ENCODE peak calls at places on chromosomes 6 and 20, in five cellular contexts. R, Y, F, E and D are unnamed samples.

GRCh38 chr6:7468382-7469081 is 72.9 kb upstream of the DSP start:
- DNase-seq in R (no peak), Y (peak), F (peak), E (no peak), D (peak)

GRCh38 chr6:166595061-166595780 is 8.7 kb upstream of the RAMACL start:
- DNase-seq in R (no peak), Y (no peak), F (no peak), E (no peak), D (no peak)

GRCh38 chr6:3849681-3850450 is 693 bp downstream of the FAM50B start:
- DNase-seq in R (no peak), Y (no peak), F (no peak), E (no peak), D (no peak)

GRCh38 chr6:35425284-35425683 is 26.9 kb upstream of the FANCE start:
- DNase-seq in R (no peak), Y (no peak), F (no peak), E (no peak), D (no peak)

GRCh38 chr6:4466769-4467480 is 309.3 kb upstream of the CDYL start:
- DNase-seq in R (no peak), Y (no peak), F (no peak), E (no peak), D (no peak)

GRCh38 chr6:3351105-3351676 is 92.4 kb downstream of the PSMG4 start:
- DNase-seq in R (no peak), Y (no peak), F (no peak), E (no peak), D (no peak)

GRCh38 chr6:138572200-138572875 is 73.0 kb upstream of the NHSL1 start:
- DNase-seq in R (peak), Y (no peak), F (no peak), E (no peak), D (no peak)

GRCh38 chr6:85192596-85192995 is 257.3 kb upstream of the NT5E start:
- DNase-seq in R (no peak), Y (no peak), F (no peak), E (no peak), D (no peak)

GRCh38 chr6:156889469-156889868 is 112.3 kb downstream of the ARID1B start:
- DNase-seq in R (no peak), Y (no peak), F (no peak), E (no peak), D (no peak)

GRCh38 chr6:153047386-153047785 is 44.9 kb upstream of the MTRF1L start:
- DNase-seq in R (no peak), Y (no peak), F (no peak), E (no peak), D (no peak)

GRCh38 chr6:117495873-117496272 is 13.4 kb downstream of the DCBLD1 start:
- DNase-seq in R (no peak), Y (no peak), F (no peak), E (no peak), D (no peak)

GRCh38 chr6:164258421-164258820 is 843.9 kb downstream of the QKI start:
- DNase-seq in R (no peak), Y (no peak), F (no peak), E (no peak), D (no peak)

GRCh38 chr20:34268851-34269668 is 27.8 kb downstream of the ASIP start:
- DNase-seq in R (no peak), Y (no peak), F (no peak), E (no peak), D (no peak)

GRCh38 chr20:38460040-38460623 is 12.5 kb upstream of the RALGAPB start:
- DNase-seq in R (peak), Y (peak), F (peak), E (no peak), D (peak)

GRCh38 chr6:39937686-39938333 is 3.5 kb upstream of the MOCS1 start:
- DNase-seq in R (no peak), Y (no peak), F (no peak), E (no peak), D (no peak)

GRCh38 chr20:19271879-19272651 is 59.6 kb downstream of the SLC24A3 start:
- DNase-seq in R (no peak), Y (no peak), F (no peak), E (no peak), D (no peak)

GRCh38 chr6:20608371-20608770 is 74.1 kb downstream of the CDKAL1 start:
- DNase-seq in R (no peak), Y (no peak), F (no peak), E (no peak), D (no peak)

DNA sequence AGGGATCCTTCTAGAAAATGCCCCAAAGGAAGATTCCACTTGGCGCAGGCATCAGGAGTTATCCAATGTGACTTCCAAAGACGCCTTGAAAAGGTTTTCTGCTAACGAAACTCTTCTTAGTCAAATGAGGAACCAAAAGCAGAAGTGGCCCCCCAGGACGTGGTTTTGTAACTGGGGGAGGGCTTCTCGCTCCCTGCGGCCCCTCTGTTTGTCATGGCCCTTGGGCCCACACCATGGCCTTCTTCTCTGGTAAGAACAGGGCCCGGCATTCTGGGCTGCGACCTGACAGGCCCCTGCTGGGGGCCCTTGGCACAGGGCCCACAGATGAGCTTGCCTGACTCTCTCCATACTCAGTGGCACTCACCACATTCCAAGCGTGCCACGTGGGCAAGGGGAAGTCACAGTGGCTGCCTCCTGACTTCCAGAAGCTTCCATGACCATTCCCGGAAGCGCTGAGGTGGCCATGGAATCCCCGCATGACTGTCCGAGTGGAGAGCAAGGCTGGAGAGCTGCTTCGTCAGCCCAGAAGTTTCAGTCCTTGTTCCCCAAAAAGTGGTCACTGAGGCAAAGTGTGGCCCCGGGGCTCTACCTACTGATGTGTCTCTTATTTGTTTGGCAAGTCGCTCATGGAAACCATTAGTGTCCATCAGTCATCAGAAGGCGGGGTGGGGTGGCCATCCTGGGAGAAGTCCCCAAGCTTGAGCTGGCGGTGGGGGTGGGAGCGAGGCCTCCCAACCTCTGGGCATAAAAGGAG is 881 bp upstream of the CTSZ start:
- DNase-seq in R (no peak), Y (no peak), F (no peak), E (peak), D (no peak)
- TF ChIP-seq RFX5 in R (no peak), Y (no peak), F (no peak), E (no peak), D (no peak)

GRCh38 chr6:49966823-49967222 is 2.6 kb downstream of the DEFB113 start:
- DNase-seq in R (no peak), Y (no peak), F (no peak), E (no peak), D (no peak)

GRCh38 chr6:49966334-49966733 is 2.4 kb upstream of the DEFB114 start:
- DNase-seq in R (no peak), Y (no peak), F (no peak), E (no peak), D (no peak)

GRCh38 chr6:49964064-49964463 is at the start of gene DEFB114:
- DNase-seq in R (no peak), Y (no peak), F (no peak), E (no peak), D (no peak)

DNA sequence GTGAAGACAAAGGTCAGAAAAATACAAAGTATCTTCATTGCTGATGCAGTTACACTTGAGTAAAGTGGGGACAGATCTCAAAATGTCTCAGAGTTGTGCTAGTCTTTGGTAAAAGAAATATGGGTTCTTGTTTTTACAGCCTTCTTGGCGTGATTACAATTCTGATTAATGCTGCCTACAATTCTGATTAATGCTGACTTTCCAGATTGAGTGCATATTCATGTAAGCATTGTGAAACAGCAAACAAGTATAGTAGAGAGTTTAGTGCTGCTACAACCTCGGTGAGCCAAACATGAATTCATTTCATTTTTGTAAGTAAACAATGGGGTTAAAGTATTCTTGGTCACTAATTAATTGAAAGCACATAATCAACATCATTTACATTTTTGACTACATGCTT is at the start of gene DEFB113:
- DNase-seq in R (no peak), Y (no peak), F (no peak), E (no peak), D (no peak)
- TF ChIP-seq REST in R (no peak), Y (no peak), F (no peak), E (no peak), D (no peak)

GRCh38 chr6:45827952-45828530 is 187.6 kb downstream of the CLIC5 start:
- DNase-seq in R (no peak), Y (no peak), F (no peak), E (no peak), D (no peak)

GRCh38 chr6:45816674-45817297 is 198.9 kb downstream of the CLIC5 start:
- DNase-seq in R (no peak), Y (no peak), F (no peak), E (no peak), D (no peak)

GRCh38 chr6:45818655-45819054 is 197.0 kb downstream of the CLIC5 start:
- DNase-seq in R (no peak), Y (no peak), F (no peak), E (no peak), D (no peak)

GRCh38 chr6:45822864-45823263 is 192.8 kb downstream of the CLIC5 start:
- DNase-seq in R (no peak), Y (no peak), F (no peak), E (no peak), D (no peak)

DNA sequence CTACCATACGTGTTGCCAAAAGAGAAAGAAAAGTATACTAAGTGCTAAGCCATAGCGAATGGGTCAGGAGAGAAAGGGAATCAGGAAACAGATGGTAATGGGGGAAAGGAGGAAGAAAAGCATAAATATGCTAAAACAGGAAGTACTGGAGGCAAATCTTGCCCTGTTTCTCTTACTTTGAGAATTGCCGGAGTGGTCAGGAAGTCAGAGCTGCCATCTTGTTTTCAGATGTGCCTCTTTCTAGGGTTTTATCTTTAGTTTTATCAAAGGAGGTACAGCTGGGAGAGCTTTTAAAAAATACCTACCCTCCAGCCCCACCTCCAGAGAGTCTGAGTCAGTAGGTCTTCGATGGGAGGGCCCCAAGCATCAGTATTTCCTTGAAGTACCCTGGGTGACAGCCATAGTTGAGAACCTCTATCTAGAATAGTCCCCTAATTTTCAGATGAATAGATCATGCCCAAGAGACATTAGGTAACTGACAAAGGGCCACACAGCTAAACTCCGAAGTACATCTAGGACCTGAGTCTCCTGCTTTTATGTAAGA is 193.3 kb downstream of the CLIC5 start:
- DNase-seq in R (no peak), Y (no peak), F (no peak), E (no peak), D (no peak)
- TF ChIP-seq RFX5 in R (no peak), Y (no peak), F (no peak), E (no peak), D (no peak)

GRCh38 chr6:139909992-139910391 is 535.5 kb upstream of the CITED2 start:
- DNase-seq in R (no peak), Y (no peak), F (no peak), E (no peak), D (no peak)

GRCh38 chr6:139904572-139904971 is 530.1 kb upstream of the CITED2 start:
- DNase-seq in R (no peak), Y (no peak), F (no peak), E (no peak), D (no peak)

GRCh38 chr6:139904158-139904533 is 529.7 kb upstream of the CITED2 start:
- DNase-seq in R (no peak), Y (no peak), F (no peak), E (peak), D (no peak)

GRCh38 chr6:139903411-139904157 is 529.1 kb upstream of the CITED2 start:
- DNase-seq in R (no peak), Y (no peak), F (no peak), E (peak), D (no peak)

GRCh38 chr6:139905404-139906052 is 531.1 kb upstream of the CITED2 start:
- DNase-seq in R (no peak), Y (no peak), F (no peak), E (no peak), D (no peak)
- TF ChIP-seq REST in R (no peak), Y (no peak), F (no peak), E (no peak), D (no peak)

GRCh38 chr20:58670659-58671058 is 19.6 kb downstream of the STX16 start:
- DNase-seq in R (no peak), Y (no peak), F (no peak), E (no peak), D (no peak)
- TF ChIP-seq RFX5 in R (no peak), Y (no peak), F (no peak), E (no peak), D (no peak)

GRCh38 chr20:56440346-56441007 is 27.9 kb upstream of the RTF2 start:
- DNase-seq in R (no peak), Y (no peak), F (no peak), E (peak), D (no peak)
- TF ChIP-seq REST in R (no peak), Y (no peak), F (no peak), E (no peak), D (no peak)

GRCh38 chr6:71334768-71335167 is 46.2 kb downstream of the OGFRL1 start:
- DNase-seq in R (no peak), Y (no peak), F (no peak), E (no peak), D (no peak)

GRCh38 chr6:71333700-71334099 is 45.1 kb downstream of the OGFRL1 start:
- DNase-seq in R (no peak), Y (no peak), F (no peak), E (no peak), D (peak)

GRCh38 chr6:71336901-71337300 is 48.3 kb downstream of the OGFRL1 start:
- DNase-seq in R (no peak), Y (no peak), F (no peak), E (no peak), D (no peak)

GRCh38 chr6:71333050-71333449 is 44.4 kb downstream of the OGFRL1 start:
- DNase-seq in R (no peak), Y (no peak), F (no peak), E (no peak), D (no peak)

GRCh38 chr6:71335544-71335943 is 46.9 kb downstream of the OGFRL1 start:
- DNase-seq in R (no peak), Y (no peak), F (no peak), E (no peak), D (no peak)
- TF ChIP-seq RFX5 in R (no peak), Y (no peak), F (no peak), E (no peak), D (no peak)

GRCh38 chr6:106513813-106514212 is 115.5 kb downstream of the RTN4IP1 start:
- DNase-seq in R (no peak), Y (no peak), F (peak), E (no peak), D (no peak)

GRCh38 chr6:106511274-106512047 is 117.8 kb downstream of the RTN4IP1 start:
- DNase-seq in R (peak), Y (no peak), F (peak), E (no peak), D (no peak)

GRCh38 chr6:106512958-106513480 is 116.3 kb downstream of the RTN4IP1 start:
- DNase-seq in R (no peak), Y (no peak), F (no peak), E (no peak), D (no peak)

GRCh38 chr6:106510090-106510970 is 119.0 kb downstream of the RTN4IP1 start:
- DNase-seq in R (peak), Y (peak), F (peak), E (no peak), D (peak)

GRCh38 chr6:106512048-106512957 is 117.0 kb downstream of the RTN4IP1 start:
- DNase-seq in R (peak), Y (peak), F (peak), E (no peak), D (peak)
- TF ChIP-seq REST in R (no peak), Y (no peak), F (no peak), E (no peak), D (no peak)

DNA sequence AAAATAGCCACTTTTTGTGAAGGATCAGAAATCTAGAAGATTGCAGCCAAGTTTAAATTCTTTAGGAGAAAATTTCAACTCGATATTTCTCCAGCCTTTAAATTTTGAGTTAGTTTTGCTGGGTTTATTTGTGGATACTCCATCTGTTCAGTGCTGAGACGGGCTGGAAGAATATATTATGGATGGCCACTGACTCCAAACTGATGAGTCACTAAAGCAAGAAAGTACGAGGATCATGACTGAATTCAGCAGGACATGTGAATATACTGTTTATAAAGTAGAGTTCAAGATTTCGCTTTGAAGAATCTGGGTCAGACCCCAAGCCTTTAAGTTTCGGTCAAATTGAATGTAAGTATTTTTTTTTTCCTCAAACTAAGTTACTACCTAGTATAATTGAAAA is 199.5 kb downstream of the ADGRB3 start:
- DNase-seq in R (no peak), Y (no peak), F (no peak), E (no peak), D (no peak)
- TF ChIP-seq RFX5 in R (no peak), Y (no peak), F (no peak), E (no peak), D (no peak)